ENCODE peak calls at places on chromosomes 4 and X, in six cellular contexts. W, X, K, M, S and D are unnamed samples.

GRCh38 chrX:113833096-113833495 is 750.8 kb upstream of the HTR2C start:
- DNase-seq in S (no peak), W (no peak), M (no peak), X (no peak), K (no peak), D (peak)

GRCh38 chrX:51281758-51282318 is 50.8 kb upstream of the NUDT10 start:
- DNase-seq in K (no peak), M (no peak), S (no peak), W (no peak), X (no peak), D (no peak)

GRCh38 chrX:52140020-52140419 is 44.7 kb upstream of the MAGED4 start:
- DNase-seq in S (no peak), W (no peak), X (no peak), M (no peak), K (no peak), D (no peak)

GRCh38 chr4:146343776-146344175 is 129.4 kb downstream of the REELD1 start:
- DNase-seq in X (no peak), K (no peak), S (no peak), W (no peak), M (no peak), D (no peak)

GRCh38 chrX:36431819-36432218 is 512.3 kb downstream of the CFAP47 start:
- DNase-seq in K (no peak), X (no peak), S (no peak), W (no peak), M (no peak), D (no peak)

GRCh38 chrX:40418413-40419195 is 162.2 kb upstream of the ATP6AP2 start:
- DNase-seq in S (no peak), X (no peak), M (no peak), W (no peak), K (no peak), D (no peak)

GRCh38 chr4:122819708-122820449 is 6.8 kb upstream of the FGF2 start:
- DNase-seq in K (no peak), M (no peak), W (no peak), S (no peak), X (no peak), D (no peak)

GRCh38 chr4:92840880-92841279 is 537.1 kb downstream of the GRID2 start:
- DNase-seq in S (no peak), W (no peak), M (no peak), X (no peak), K (no peak), D (no peak)

GRCh38 chrX:39576081-39576701 is 521.6 kb downstream of the BCOR start:
- DNase-seq in S (no peak), X (no peak), M (no peak), W (no peak), K (no peak), D (no peak)

GRCh38 chr4:43014266-43014665 is 121.8 kb downstream of the GRXCR1 start:
- DNase-seq in W (no peak), X (no peak), M (no peak), K (no peak), S (no peak), D (no peak)

GRCh38 chr4:36168127-36168898 is 76.0 kb downstream of the ARAP2 start:
- DNase-seq in M (no peak), W (no peak), S (no peak), K (no peak), X (no peak), D (no peak)

GRCh38 chr4:53281438-53281837 is 84.4 kb downstream of the SCFD2 start:
- DNase-seq in X (no peak), M (no peak), S (no peak), W (no peak), K (no peak), D (no peak)

GRCh38 chr4:84499065-84499982 is at the start of gene NKX6-1:
- DNase-seq in M (peak), X (peak), K (no peak), W (peak), S (peak), D (peak)

GRCh38 chrX:108025954-108026616 is 18.8 kb upstream of the VSIG1 start:
- DNase-seq in S (no peak), W (no peak), X (no peak), K (no peak), M (no peak), D (no peak)

GRCh38 chr4:75722417-75722816 is 2.0 kb upstream of the USO1 start:
- DNase-seq in X (no peak), K (no peak), S (no peak), M (no peak), W (no peak), D (no peak)

GRCh38 chr4:46698891-46699290 is 210.2 kb downstream of the COX7B2 start:
- DNase-seq in K (no peak), X (no peak), M (no peak), S (no peak), W (no peak), D (no peak)

GRCh38 chr4:182877326-182877883 is 39.8 kb downstream of the DCTD start:
- DNase-seq in S (no peak), M (no peak), K (peak), W (no peak), X (no peak), D (no peak)

GRCh38 chrX:11472381-11472780 is 179.2 kb downstream of the AMELX start:
- DNase-seq in W (no peak), M (no peak), K (no peak), S (no peak), X (no peak), D (no peak)

GRCh38 chr4:156113138-156113537 is 159.5 kb upstream of the CTSO start:
- DNase-seq in W (no peak), S (no peak), M (no peak), K (no peak), X (no peak), D (no peak)

GRCh38 chr4:100949350-100949935 is 397.9 kb downstream of the PPP3CA start:
- DNase-seq in W (no peak), M (no peak), K (no peak), X (no peak), S (no peak), D (no peak)

GRCh38 chr4:84492290-84492689 is 6.8 kb downstream of the NKX6-1 start:
- DNase-seq in M (no peak), K (no peak), X (no peak), S (no peak), W (no peak), D (no peak)

GRCh38 chr4:99759346-99759984 is 57.2 kb upstream of the DAPP1 start:
- DNase-seq in W (no peak), M (no peak), S (no peak), K (no peak), X (no peak), D (no peak)

GRCh38 chrX:43836435-43837184 is 45.6 kb downstream of the MAOB start:
- DNase-seq in K (no peak), S (no peak), X (no peak), W (peak), M (no peak), D (peak)

GRCh38 chr4:8270912-8271815 is 1.6 kb downstream of the HTRA3 start:
- DNase-seq in M (peak), S (no peak), K (peak), W (no peak), X (no peak), D (no peak)
- TF ChIP-seq POLR2A in M (no peak), S (no peak), K (no peak), W (no peak), X (no peak), D (no peak)

DNA sequence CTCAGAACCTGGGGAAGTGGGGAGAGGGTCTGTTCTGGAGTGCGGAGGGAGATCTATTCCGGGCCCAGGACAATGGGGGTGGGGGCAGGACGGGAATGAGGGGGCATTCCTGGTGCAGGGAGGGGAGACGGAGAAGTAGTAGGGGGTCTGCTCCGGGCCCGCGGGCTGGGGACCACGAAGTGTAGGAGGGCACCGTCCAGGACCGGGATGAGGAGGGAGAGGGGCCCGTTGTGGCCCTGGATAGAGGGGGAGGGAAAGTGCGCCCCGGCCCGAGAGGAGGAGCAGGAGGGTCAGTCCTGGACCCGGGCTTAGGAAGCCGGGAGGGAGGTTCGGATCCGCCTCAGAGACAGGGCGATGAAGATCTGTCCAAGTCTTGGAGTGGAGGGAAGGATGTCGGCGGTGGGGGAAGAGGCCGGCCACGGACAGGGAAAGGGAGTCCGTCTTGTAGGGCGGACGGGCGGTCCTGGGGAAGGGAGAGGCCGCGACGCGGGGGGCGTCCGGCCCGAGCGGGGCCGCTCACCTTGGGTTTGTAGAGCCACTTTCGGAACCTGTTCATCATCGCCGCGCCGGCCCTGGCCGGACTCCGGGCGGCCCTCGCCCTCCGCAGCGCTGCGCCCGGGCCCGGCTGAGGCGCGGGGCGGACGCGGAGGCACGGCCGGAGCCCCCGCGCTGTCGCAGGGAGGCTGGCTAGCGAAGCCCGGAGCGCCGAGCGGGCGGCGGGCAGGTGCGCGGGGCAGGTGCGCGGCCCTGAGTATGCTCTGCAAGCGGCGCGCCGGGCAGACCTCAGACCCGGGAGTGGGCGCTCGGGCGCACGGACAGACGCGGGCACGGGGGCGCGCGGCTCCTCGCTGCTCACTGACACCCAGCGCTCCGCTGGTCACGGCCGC is at the start of gene ZFYVE28:
- DNase-seq in K (no peak), X (no peak), S (peak), W (no peak), M (no peak), D (peak)
- TF ChIP-seq POLR2A in K (no peak), X (no peak), S (peak), W (peak), M (no peak), D (no peak)

GRCh38 chr4:8433181-8433580 is 7.3 kb downstream of the ACOX3 start:
- DNase-seq in S (no peak), K (no peak), X (no peak), M (no peak), W (no peak), D (no peak)

GRCh38 chr4:8434251-8435073 is 6.1 kb downstream of the ACOX3 start:
- DNase-seq in W (no peak), X (no peak), S (no peak), K (no peak), M (no peak), D (no peak)

GRCh38 chr4:8438743-8439142 is 1.8 kb downstream of the ACOX3 start:
- DNase-seq in W (no peak), X (peak), M (peak), S (no peak), K (no peak), D (no peak)

GRCh38 chr4:8439168-8439567 is 1.4 kb downstream of the ACOX3 start:
- DNase-seq in S (no peak), X (peak), M (no peak), W (no peak), K (no peak), D (no peak)

DNA sequence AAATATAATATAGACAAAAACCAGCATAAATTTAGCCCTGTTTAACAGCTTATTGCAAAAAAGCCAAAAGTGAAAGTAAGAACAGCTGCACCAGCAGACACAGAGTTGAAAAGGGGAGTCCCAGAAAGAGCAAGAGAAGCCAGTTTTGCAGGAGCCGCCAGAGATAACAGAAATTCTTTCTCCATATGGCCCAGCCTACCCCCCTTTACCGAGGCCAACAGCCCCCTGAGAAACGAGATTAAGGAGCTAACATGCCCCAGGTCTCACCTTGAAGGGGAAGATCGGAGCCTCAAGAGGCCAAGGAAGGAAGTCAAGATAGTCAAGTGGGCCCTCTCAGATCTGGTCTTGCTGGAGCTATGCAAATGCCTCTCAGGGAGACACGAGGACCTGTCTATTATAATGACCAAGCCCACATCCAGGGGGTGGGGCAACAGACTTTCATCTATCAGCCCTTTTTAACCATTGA is 4.8 kb downstream of the ACOX3 start:
- DNase-seq in W (no peak), M (no peak), S (peak), K (no peak), X (peak), D (peak)
- TF ChIP-seq POLR2A in W (no peak), M (no peak), S (no peak), K (no peak), X (no peak), D (no peak)

GRCh38 chrX:154534526-154535322 is 11.9 kb downstream of the G6PD start:
- DNase-seq in W (peak), M (peak), S (peak), X (peak), K (peak), D (peak)
- TF ChIP-seq POLR2A in W (no peak), M (peak), S (no peak), X (no peak), K (no peak), D (no peak)